ENCODE peak calls at places on chromosomes 11 and 22, in four cellular contexts. One of them, this sample, is unnamed.

GRCh38 chr11:128407962-128408361 is 179.4 kb downstream of the ETS1 start:
- DNase-seq in EH: peak
- DNase-seq in retinal pigment epithelial cell: peak
- DNase-seq in uterus: no peak
- DNase-seq in this sample: no peak

GRCh38 chr11:72834905-72835304 is 20.7 kb downstream of the ATG16L2 start:
- DNase-seq in uterus: no peak
- DNase-seq in EH: no peak
- DNase-seq in retinal pigment epithelial cell: no peak
- DNase-seq in this sample: peak

GRCh38 chr11:41497974-41498373 is 38.5 kb upstream of the LRRC4C start:
- DNase-seq in uterus: no peak
- DNase-seq in retinal pigment epithelial cell: no peak
- DNase-seq in EH: no peak
- DNase-seq in this sample: no peak

GRCh38 chr11:30128269-30128932 is 102.4 kb upstream of the FSHB start:
- DNase-seq in retinal pigment epithelial cell: no peak
- DNase-seq in EH: peak
- DNase-seq in uterus: no peak
- DNase-seq in this sample: no peak

GRCh38 chr11:77602385-77603105 is 12.8 kb downstream of the AQP11 start:
- DNase-seq in uterus: no peak
- DNase-seq in retinal pigment epithelial cell: peak
- DNase-seq in EH: peak
- DNase-seq in this sample: no peak

GRCh38 chr11:34214961-34215805 is 109.8 kb downstream of the NAT10 start:
- DNase-seq in EH: peak
- DNase-seq in uterus: no peak
- DNase-seq in retinal pigment epithelial cell: no peak
- DNase-seq in this sample: no peak

GRCh38 chr11:57315491-57315890 is 9.3 kb downstream of the TNKS1BP1 start:
- DNase-seq in uterus: no peak
- DNase-seq in EH: peak
- DNase-seq in retinal pigment epithelial cell: no peak
- DNase-seq in this sample: no peak

GRCh38 chr11:132535830-132536229 is 996.5 kb downstream of the OPCML start:
- DNase-seq in retinal pigment epithelial cell: no peak
- DNase-seq in uterus: no peak
- DNase-seq in EH: no peak
- DNase-seq in this sample: no peak

GRCh38 chr22:43276311-43276710 is 66.9 kb downstream of the SCUBE1 start:
- DNase-seq in retinal pigment epithelial cell: no peak
- DNase-seq in EH: no peak
- DNase-seq in uterus: no peak
- DNase-seq in this sample: no peak

GRCh38 chr11:126138636-126139540 is 72.6 kb downstream of the RPUSD4 start:
- DNase-seq in uterus: peak
- DNase-seq in retinal pigment epithelial cell: no peak
- DNase-seq in EH: no peak
- DNase-seq in this sample: no peak

GRCh38 chr11:27266125-27266524 is 96.9 kb downstream of the CCDC34 start:
- DNase-seq in uterus: no peak
- DNase-seq in retinal pigment epithelial cell: no peak
- DNase-seq in EH: no peak
- DNase-seq in this sample: no peak

GRCh38 chr11:64924910-64925284 is 408 bp downstream of the PPP2R5B start:
- DNase-seq in retinal pigment epithelial cell: no peak
- DNase-seq in EH: peak
- DNase-seq in uterus: no peak
- DNase-seq in this sample: peak

GRCh38 chr22:49395617-49396016 is 432.1 kb downstream of the BRD1 start:
- DNase-seq in uterus: no peak
- DNase-seq in retinal pigment epithelial cell: no peak
- DNase-seq in EH: no peak
- DNase-seq in this sample: no peak

GRCh38 chr11:33207408-33207985 is 46.2 kb upstream of the CSTF3 start:
- DNase-seq in retinal pigment epithelial cell: no peak
- DNase-seq in EH: peak
- DNase-seq in uterus: peak
- DNase-seq in this sample: peak

GRCh38 chr11:87548797-87549196 is 511.1 kb downstream of the TMEM135 start:
- DNase-seq in EH: no peak
- DNase-seq in uterus: no peak
- DNase-seq in retinal pigment epithelial cell: no peak
- DNase-seq in this sample: no peak

GRCh38 chr22:21657361-21658118 is 8.3 kb upstream of the PPIL2 start:
- DNase-seq in EH: peak
- DNase-seq in retinal pigment epithelial cell: no peak
- DNase-seq in uterus: no peak
- DNase-seq in this sample: peak